ENCODE peak calls at places on chromosome 16, in seven cellular contexts. One of them, this sample, is unnamed.

GRCh38 chr16:27108826-27109665 is 42.3 kb downstream of the C16orf82 start:
- DNase-seq in uterus: no peak
- DNase-seq in KBM-7: no peak
- DNase-seq in SHP77: no peak
- DNase-seq in stimulated activated CD8-positive, alpha-beta memory T cell treated with anti-CD3 and anti-CD28 coated beads, Interleukin-7, amount 100 ng/mL, for 1 hour: no peak
- DNase-seq in ACHN: no peak
- DNase-seq in amniotic stem cell: no peak
- DNase-seq in this sample: peak

GRCh38 chr16:13421726-13422125 is 498.2 kb upstream of the ERCC4 start:
- DNase-seq in uterus: no peak
- DNase-seq in KBM-7: peak
- DNase-seq in SHP77: no peak
- DNase-seq in stimulated activated CD8-positive, alpha-beta memory T cell treated with anti-CD3 and anti-CD28 coated beads, Interleukin-7, amount 100 ng/mL, for 1 hour: no peak
- DNase-seq in ACHN: no peak
- DNase-seq in amniotic stem cell: no peak
- DNase-seq in this sample: no peak

GRCh38 chr16:72493681-72494415 is 321.9 kb upstream of the PMFBP1 start:
- DNase-seq in uterus: no peak
- DNase-seq in KBM-7: no peak
- DNase-seq in SHP77: no peak
- DNase-seq in stimulated activated CD8-positive, alpha-beta memory T cell treated with anti-CD3 and anti-CD28 coated beads, Interleukin-7, amount 100 ng/mL, for 1 hour: no peak
- DNase-seq in ACHN: no peak
- DNase-seq in amniotic stem cell: peak
- DNase-seq in this sample: no peak

GRCh38 chr16:69286941-69287713 is 24.0 kb upstream of the VPS4A start:
- DNase-seq in uterus: peak
- DNase-seq in KBM-7: peak
- DNase-seq in SHP77: peak
- DNase-seq in stimulated activated CD8-positive, alpha-beta memory T cell treated with anti-CD3 and anti-CD28 coated beads, Interleukin-7, amount 100 ng/mL, for 1 hour: no peak
- DNase-seq in ACHN: peak
- DNase-seq in amniotic stem cell: peak
- DNase-seq in this sample: no peak

GRCh38 chr16:80346160-80346632 is 194.6 kb upstream of the DYNLRB2 start:
- DNase-seq in uterus: no peak
- DNase-seq in KBM-7: no peak
- DNase-seq in SHP77: no peak
- DNase-seq in stimulated activated CD8-positive, alpha-beta memory T cell treated with anti-CD3 and anti-CD28 coated beads, Interleukin-7, amount 100 ng/mL, for 1 hour: no peak
- DNase-seq in ACHN: no peak
- DNase-seq in amniotic stem cell: no peak
- DNase-seq in this sample: no peak

GRCh38 chr16:65837431-65837986 is 529.0 kb upstream of the CDH5 start:
- DNase-seq in uterus: no peak
- DNase-seq in KBM-7: no peak
- DNase-seq in SHP77: no peak
- DNase-seq in stimulated activated CD8-positive, alpha-beta memory T cell treated with anti-CD3 and anti-CD28 coated beads, Interleukin-7, amount 100 ng/mL, for 1 hour: no peak
- DNase-seq in ACHN: no peak
- DNase-seq in amniotic stem cell: no peak
- DNase-seq in this sample: no peak

GRCh38 chr16:23876256-23876896 is 40.6 kb downstream of the PRKCB start:
- DNase-seq in uterus: no peak
- DNase-seq in KBM-7: no peak
- DNase-seq in SHP77: no peak
- DNase-seq in stimulated activated CD8-positive, alpha-beta memory T cell treated with anti-CD3 and anti-CD28 coated beads, Interleukin-7, amount 100 ng/mL, for 1 hour: no peak
- DNase-seq in ACHN: no peak
- DNase-seq in amniotic stem cell: no peak
- DNase-seq in this sample: no peak

GRCh38 chr16:51562896-51563295 is 411.8 kb upstream of the SALL1 start:
- DNase-seq in uterus: no peak
- DNase-seq in KBM-7: no peak
- DNase-seq in SHP77: no peak
- DNase-seq in stimulated activated CD8-positive, alpha-beta memory T cell treated with anti-CD3 and anti-CD28 coated beads, Interleukin-7, amount 100 ng/mL, for 1 hour: no peak
- DNase-seq in ACHN: no peak
- DNase-seq in amniotic stem cell: no peak
- DNase-seq in this sample: no peak

GRCh38 chr16:85416267-85417109 is 196.6 kb upstream of the GSE1 start:
- DNase-seq in uterus: peak
- DNase-seq in KBM-7: peak
- DNase-seq in SHP77: peak
- DNase-seq in stimulated activated CD8-positive, alpha-beta memory T cell treated with anti-CD3 and anti-CD28 coated beads, Interleukin-7, amount 100 ng/mL, for 1 hour: peak
- DNase-seq in ACHN: peak
- DNase-seq in amniotic stem cell: no peak
- DNase-seq in this sample: no peak

GRCh38 chr16:54647731-54648221 is 282.9 kb upstream of the IRX5 start:
- DNase-seq in uterus: no peak
- DNase-seq in KBM-7: no peak
- DNase-seq in SHP77: no peak
- DNase-seq in stimulated activated CD8-positive, alpha-beta memory T cell treated with anti-CD3 and anti-CD28 coated beads, Interleukin-7, amount 100 ng/mL, for 1 hour: no peak
- DNase-seq in ACHN: no peak
- DNase-seq in amniotic stem cell: no peak
- DNase-seq in this sample: no peak

GRCh38 chr16:84685210-84685609 is 14.6 kb upstream of the USP10 start:
- DNase-seq in uterus: no peak
- DNase-seq in KBM-7: no peak
- DNase-seq in SHP77: no peak
- DNase-seq in stimulated activated CD8-positive, alpha-beta memory T cell treated with anti-CD3 and anti-CD28 coated beads, Interleukin-7, amount 100 ng/mL, for 1 hour: no peak
- DNase-seq in ACHN: no peak
- DNase-seq in amniotic stem cell: no peak
- DNase-seq in this sample: no peak

GRCh38 chr16:9787717-9788116 is 394.5 kb downstream of the GRIN2A start:
- DNase-seq in uterus: no peak
- DNase-seq in KBM-7: no peak
- DNase-seq in SHP77: no peak
- DNase-seq in stimulated activated CD8-positive, alpha-beta memory T cell treated with anti-CD3 and anti-CD28 coated beads, Interleukin-7, amount 100 ng/mL, for 1 hour: no peak
- DNase-seq in ACHN: no peak
- DNase-seq in amniotic stem cell: no peak
- DNase-seq in this sample: no peak

GRCh38 chr16:85164838-85165516 is 52.7 kb upstream of the CIBAR2 start:
- DNase-seq in uterus: peak
- DNase-seq in KBM-7: no peak
- DNase-seq in SHP77: no peak
- DNase-seq in stimulated activated CD8-positive, alpha-beta memory T cell treated with anti-CD3 and anti-CD28 coated beads, Interleukin-7, amount 100 ng/mL, for 1 hour: no peak
- DNase-seq in ACHN: no peak
- DNase-seq in amniotic stem cell: no peak
- DNase-seq in this sample: no peak

GRCh38 chr16:75282811-75283281 is 31.4 kb upstream of the BCAR1 start:
- DNase-seq in uterus: no peak
- DNase-seq in KBM-7: no peak
- DNase-seq in SHP77: no peak
- DNase-seq in stimulated activated CD8-positive, alpha-beta memory T cell treated with anti-CD3 and anti-CD28 coated beads, Interleukin-7, amount 100 ng/mL, for 1 hour: no peak
- DNase-seq in ACHN: no peak
- DNase-seq in amniotic stem cell: no peak
- DNase-seq in this sample: no peak

GRCh38 chr16:89805136-89805905 is 11.1 kb downstream of the FANCA start:
- DNase-seq in uterus: no peak
- DNase-seq in KBM-7: no peak
- DNase-seq in SHP77: no peak
- DNase-seq in stimulated activated CD8-positive, alpha-beta memory T cell treated with anti-CD3 and anti-CD28 coated beads, Interleukin-7, amount 100 ng/mL, for 1 hour: no peak
- DNase-seq in ACHN: no peak
- DNase-seq in amniotic stem cell: no peak
- DNase-seq in this sample: no peak

GRCh38 chr16:86664518-86665318 is 86.4 kb downstream of the FOXL1 start:
- DNase-seq in uterus: no peak
- DNase-seq in KBM-7: peak
- DNase-seq in SHP77: no peak
- DNase-seq in stimulated activated CD8-positive, alpha-beta memory T cell treated with anti-CD3 and anti-CD28 coated beads, Interleukin-7, amount 100 ng/mL, for 1 hour: no peak
- DNase-seq in ACHN: peak
- DNase-seq in amniotic stem cell: peak
- DNase-seq in this sample: peak

GRCh38 chr16:56715128-56715527 is 14.8 kb upstream of the NUP93 start:
- DNase-seq in uterus: no peak
- DNase-seq in KBM-7: no peak
- DNase-seq in SHP77: no peak
- DNase-seq in stimulated activated CD8-positive, alpha-beta memory T cell treated with anti-CD3 and anti-CD28 coated beads, Interleukin-7, amount 100 ng/mL, for 1 hour: no peak
- DNase-seq in ACHN: no peak
- DNase-seq in amniotic stem cell: no peak
- DNase-seq in this sample: no peak

GRCh38 chr16:78916928-78917545 is 683.5 kb downstream of the MAF start:
- DNase-seq in uterus: no peak
- DNase-seq in KBM-7: no peak
- DNase-seq in SHP77: no peak
- DNase-seq in stimulated activated CD8-positive, alpha-beta memory T cell treated with anti-CD3 and anti-CD28 coated beads, Interleukin-7, amount 100 ng/mL, for 1 hour: no peak
- DNase-seq in ACHN: no peak
- DNase-seq in amniotic stem cell: no peak
- DNase-seq in this sample: no peak

GRCh38 chr16:86575754-86576557 is 2.4 kb upstream of the FOXL1 start:
- DNase-seq in uterus: peak
- DNase-seq in KBM-7: peak
- DNase-seq in SHP77: no peak
- DNase-seq in stimulated activated CD8-positive, alpha-beta memory T cell treated with anti-CD3 and anti-CD28 coated beads, Interleukin-7, amount 100 ng/mL, for 1 hour: no peak
- DNase-seq in ACHN: peak
- DNase-seq in amniotic stem cell: no peak
- DNase-seq in this sample: no peak

GRCh38 chr16:53417011-53417410 is 17.3 kb upstream of the RBL2 start:
- DNase-seq in uterus: no peak
- DNase-seq in KBM-7: no peak
- DNase-seq in SHP77: no peak
- DNase-seq in stimulated activated CD8-positive, alpha-beta memory T cell treated with anti-CD3 and anti-CD28 coated beads, Interleukin-7, amount 100 ng/mL, for 1 hour: no peak
- DNase-seq in ACHN: no peak
- DNase-seq in amniotic stem cell: no peak
- DNase-seq in this sample: no peak

GRCh38 chr16:30649725-30650368 is 913 bp upstream of the PRR14 start:
- DNase-seq in uterus: no peak
- DNase-seq in KBM-7: no peak
- DNase-seq in SHP77: no peak
- DNase-seq in stimulated activated CD8-positive, alpha-beta memory T cell treated with anti-CD3 and anti-CD28 coated beads, Interleukin-7, amount 100 ng/mL, for 1 hour: no peak
- DNase-seq in ACHN: no peak
- DNase-seq in amniotic stem cell: no peak
- DNase-seq in this sample: no peak

GRCh38 chr16:52435573-52435972 is 111.4 kb downstream of the TOX3 start:
- DNase-seq in uterus: no peak
- DNase-seq in KBM-7: no peak
- DNase-seq in SHP77: peak
- DNase-seq in stimulated activated CD8-positive, alpha-beta memory T cell treated with anti-CD3 and anti-CD28 coated beads, Interleukin-7, amount 100 ng/mL, for 1 hour: no peak
- DNase-seq in ACHN: no peak
- DNase-seq in amniotic stem cell: no peak
- DNase-seq in this sample: no peak

GRCh38 chr16:74760007-74760767 is 14.4 kb downstream of the FA2H start:
- DNase-seq in uterus: no peak
- DNase-seq in KBM-7: no peak
- DNase-seq in SHP77: no peak
- DNase-seq in stimulated activated CD8-positive, alpha-beta memory T cell treated with anti-CD3 and anti-CD28 coated beads, Interleukin-7, amount 100 ng/mL, for 1 hour: no peak
- DNase-seq in ACHN: peak
- DNase-seq in amniotic stem cell: no peak
- DNase-seq in this sample: no peak

GRCh38 chr16:3129137-3130131 is 5.4 kb upstream of the ZNF213 start:
- DNase-seq in uterus: peak
- DNase-seq in KBM-7: peak
- DNase-seq in SHP77: peak
- DNase-seq in stimulated activated CD8-positive, alpha-beta memory T cell treated with anti-CD3 and anti-CD28 coated beads, Interleukin-7, amount 100 ng/mL, for 1 hour: peak
- DNase-seq in ACHN: peak
- DNase-seq in amniotic stem cell: peak
- DNase-seq in this sample: no peak

GRCh38 chr16:24980077-24980793 is 34.9 kb downstream of the ARHGAP17 start:
- DNase-seq in uterus: no peak
- DNase-seq in KBM-7: no peak
- DNase-seq in SHP77: no peak
- DNase-seq in stimulated activated CD8-positive, alpha-beta memory T cell treated with anti-CD3 and anti-CD28 coated beads, Interleukin-7, amount 100 ng/mL, for 1 hour: no peak
- DNase-seq in ACHN: no peak
- DNase-seq in amniotic stem cell: no peak
- DNase-seq in this sample: no peak

GRCh38 chr16:53529529-53529928 is 26.5 kb upstream of the AKTIP start:
- DNase-seq in uterus: no peak
- DNase-seq in KBM-7: no peak
- DNase-seq in SHP77: peak
- DNase-seq in stimulated activated CD8-positive, alpha-beta memory T cell treated with anti-CD3 and anti-CD28 coated beads, Interleukin-7, amount 100 ng/mL, for 1 hour: no peak
- DNase-seq in ACHN: no peak
- DNase-seq in amniotic stem cell: no peak
- DNase-seq in this sample: no peak

GRCh38 chr16:21597571-21598030 is 1.8 kb upstream of the METTL9 start:
- DNase-seq in uterus: no peak
- DNase-seq in KBM-7: no peak
- DNase-seq in SHP77: no peak
- DNase-seq in stimulated activated CD8-positive, alpha-beta memory T cell treated with anti-CD3 and anti-CD28 coated beads, Interleukin-7, amount 100 ng/mL, for 1 hour: no peak
- DNase-seq in ACHN: no peak
- DNase-seq in amniotic stem cell: no peak
- DNase-seq in this sample: no peak

GRCh38 chr16:89922884-89923639 is at the start of gene TUBB3:
- DNase-seq in uterus: no peak
- DNase-seq in KBM-7: peak
- DNase-seq in SHP77: peak
- DNase-seq in stimulated activated CD8-positive, alpha-beta memory T cell treated with anti-CD3 and anti-CD28 coated beads, Interleukin-7, amount 100 ng/mL, for 1 hour: no peak
- DNase-seq in ACHN: peak
- DNase-seq in amniotic stem cell: peak
- DNase-seq in this sample: no peak

GRCh38 chr16:14308357-14308723 is 237.2 kb downstream of the MRTFB start:
- DNase-seq in uterus: no peak
- DNase-seq in KBM-7: no peak
- DNase-seq in SHP77: no peak
- DNase-seq in stimulated activated CD8-positive, alpha-beta memory T cell treated with anti-CD3 and anti-CD28 coated beads, Interleukin-7, amount 100 ng/mL, for 1 hour: no peak
- DNase-seq in ACHN: no peak
- DNase-seq in amniotic stem cell: no peak
- DNase-seq in this sample: no peak

GRCh38 chr16:80507538-80507937 is 33.3 kb upstream of the DYNLRB2 start:
- DNase-seq in uterus: peak
- DNase-seq in KBM-7: no peak
- DNase-seq in SHP77: no peak
- DNase-seq in stimulated activated CD8-positive, alpha-beta memory T cell treated with anti-CD3 and anti-CD28 coated beads, Interleukin-7, amount 100 ng/mL, for 1 hour: no peak
- DNase-seq in ACHN: no peak
- DNase-seq in amniotic stem cell: no peak
- DNase-seq in this sample: peak